ENCODE peak calls at places on chromosomes 16 and 17, in seven cellular contexts. O, L, R, M, P, C and A are unnamed samples.

GRCh38 chr16:85592700-85593502 is 20.2 kb upstream of the GSE1 start:
- DNase-seq in O (no peak), L (no peak), R (peak; percentile 14), M (no peak), P (no peak), C (no peak), A (no peak)

GRCh38 chr17:27356091-27356705 is 62.3 kb downstream of the WSB1 start:
- DNase-seq in O (no peak), L (no peak), R (no peak), M (no peak), P (no peak), C (no peak), A (no peak)

GRCh38 chr16:73126453-73126853 is 78.5 kb upstream of the ZFHX3 start:
- DNase-seq in O (peak; percentile 53), L (no peak), R (no peak), M (peak; percentile 80), P (no peak), C (peak; percentile 78), A (no peak)

GRCh38 chr17:67376509-67376891 is 581 bp upstream of the PITPNC1 start:
- DNase-seq in O (no peak), L (no peak), R (peak; percentile 47), M (peak; percentile 68), P (no peak), C (no peak), A (no peak)

GRCh38 chr16:84362410-84362809 is 5.9 kb upstream of the ATP2C2 start:
- DNase-seq in O (no peak), L (no peak), R (peak; percentile 64), M (no peak), P (no peak), C (no peak), A (no peak)

GRCh38 chr17:846901-847777 is 65.0 kb downstream of the MRM3 start:
- DNase-seq in O (no peak), L (no peak), R (peak; percentile 17), M (no peak), P (no peak), C (no peak), A (no peak)

GRCh38 chr17:7208027-7208571 is 11.5 kb downstream of the DLG4 start:
- DNase-seq in O (peak; percentile 14), L (no peak), R (no peak), M (no peak), P (no peak), C (no peak), A (no peak)

GRCh38 chr17:5873781-5874180 is 196.4 kb upstream of the WSCD1 start:
- DNase-seq in O (no peak), L (no peak), R (no peak), M (no peak), P (no peak), C (no peak), A (no peak)

GRCh38 chr17:75753514-75754377 is 11.2 kb downstream of the GALK1 start:
- DNase-seq in O (peak; percentile 78), L (peak; percentile 67), R (no peak), M (peak; percentile 89), P (peak; percentile 53), C (no peak), A (peak; percentile 89)

GRCh38 chr17:13812350-13812749 is 210.6 kb upstream of the HS3ST3A1 start:
- DNase-seq in O (no peak), L (no peak), R (no peak), M (no peak), P (no peak), C (no peak), A (no peak)

GRCh38 chr16:82033006-82033405 is 2.0 kb upstream of the HSD17B2 start:
- DNase-seq in O (no peak), L (no peak), R (no peak), M (no peak), P (no peak), C (no peak), A (no peak)

GRCh38 chr17:76512366-76513305 is 11.4 kb upstream of the RHBDF2 start:
- DNase-seq in O (no peak), L (no peak), R (no peak), M (no peak), P (no peak), C (no peak), A (no peak)

GRCh38 chr16:79792952-79793351 is 192.4 kb upstream of the MAF start:
- DNase-seq in O (no peak), L (no peak), R (no peak), M (no peak), P (no peak), C (no peak), A (no peak)

GRCh38 chr16:10609410-10609774 is 29.0 kb upstream of the EMP2 start:
- DNase-seq in O (no peak), L (no peak), R (peak; percentile 6), M (no peak), P (no peak), C (no peak), A (no peak)

GRCh38 chr16:63922563-63922962 is 1199.3 kb downstream of the CDH11 start:
- DNase-seq in O (no peak), L (no peak), R (no peak), M (no peak), P (no peak), C (no peak), A (no peak)

GRCh38 chr17:75191584-75191983 is 8.8 kb upstream of the SUMO2 start:
- DNase-seq in O (no peak), L (no peak), R (no peak), M (no peak), P (no peak), C (no peak), A (no peak)

GRCh38 chr17:75778861-75779249 is 5.8 kb upstream of the UNK start:
- DNase-seq in O (no peak), L (peak; percentile 69), R (no peak), M (no peak), P (no peak), C (no peak), A (peak; percentile 72)

GRCh38 chr17:42845918-42846593 is 1.7 kb downstream of the AOC2 start:
- DNase-seq in O (no peak), L (no peak), R (peak; percentile 46), M (no peak), P (no peak), C (no peak), A (no peak)

GRCh38 chr17:74532115-74532514 is 840 bp upstream of the CD300LB start:
- DNase-seq in O (peak; percentile 41), L (no peak), R (no peak), M (peak; percentile 71), P (no peak), C (peak; percentile 64), A (peak; percentile 74)

GRCh38 chr17:66715745-66716156 is 119.2 kb upstream of the CACNG5 start:
- DNase-seq in O (no peak), L (peak; percentile 30), R (peak; percentile 92), M (no peak), P (no peak), C (no peak), A (peak; percentile 74)

DNA sequence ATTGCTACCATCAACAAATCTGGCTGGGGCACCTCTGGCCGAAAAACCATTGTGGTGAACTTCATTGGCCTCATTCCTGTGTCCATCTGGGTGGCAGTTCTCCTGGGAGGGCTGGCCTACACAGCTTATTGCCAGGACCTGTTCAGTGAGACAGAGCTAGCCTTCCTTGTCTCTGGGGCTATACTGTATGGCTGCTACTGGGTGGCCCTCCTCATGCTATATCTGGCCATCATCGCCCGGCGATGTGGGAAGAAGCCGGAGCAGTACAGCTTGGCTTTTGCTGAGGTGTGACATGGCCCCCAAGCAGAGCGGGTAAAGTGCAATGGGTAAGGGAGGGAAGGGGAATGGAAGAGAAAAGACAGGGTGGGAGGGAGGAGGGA is 9.5 kb downstream of the HAS3 start:
- DNase-seq in O (no peak), L (no peak), R (no peak), M (peak; percentile 32), P (no peak), C (no peak), A (no peak)
- H3K36me3 ChIP-seq in O (peaks cover 37% of the 10 kb centered on the region), L (peaks cover 46% of the 10 kb centered on the region), R (peaks cover 49% of the 10 kb centered on the region), M (peaks cover 5% of the 10 kb centered on the region), P (peaks cover 46% of the 10 kb centered on the region), C (peaks cover 31% of the 10 kb centered on the region), A (peaks cover 42% of the 10 kb centered on the region)

DNA sequence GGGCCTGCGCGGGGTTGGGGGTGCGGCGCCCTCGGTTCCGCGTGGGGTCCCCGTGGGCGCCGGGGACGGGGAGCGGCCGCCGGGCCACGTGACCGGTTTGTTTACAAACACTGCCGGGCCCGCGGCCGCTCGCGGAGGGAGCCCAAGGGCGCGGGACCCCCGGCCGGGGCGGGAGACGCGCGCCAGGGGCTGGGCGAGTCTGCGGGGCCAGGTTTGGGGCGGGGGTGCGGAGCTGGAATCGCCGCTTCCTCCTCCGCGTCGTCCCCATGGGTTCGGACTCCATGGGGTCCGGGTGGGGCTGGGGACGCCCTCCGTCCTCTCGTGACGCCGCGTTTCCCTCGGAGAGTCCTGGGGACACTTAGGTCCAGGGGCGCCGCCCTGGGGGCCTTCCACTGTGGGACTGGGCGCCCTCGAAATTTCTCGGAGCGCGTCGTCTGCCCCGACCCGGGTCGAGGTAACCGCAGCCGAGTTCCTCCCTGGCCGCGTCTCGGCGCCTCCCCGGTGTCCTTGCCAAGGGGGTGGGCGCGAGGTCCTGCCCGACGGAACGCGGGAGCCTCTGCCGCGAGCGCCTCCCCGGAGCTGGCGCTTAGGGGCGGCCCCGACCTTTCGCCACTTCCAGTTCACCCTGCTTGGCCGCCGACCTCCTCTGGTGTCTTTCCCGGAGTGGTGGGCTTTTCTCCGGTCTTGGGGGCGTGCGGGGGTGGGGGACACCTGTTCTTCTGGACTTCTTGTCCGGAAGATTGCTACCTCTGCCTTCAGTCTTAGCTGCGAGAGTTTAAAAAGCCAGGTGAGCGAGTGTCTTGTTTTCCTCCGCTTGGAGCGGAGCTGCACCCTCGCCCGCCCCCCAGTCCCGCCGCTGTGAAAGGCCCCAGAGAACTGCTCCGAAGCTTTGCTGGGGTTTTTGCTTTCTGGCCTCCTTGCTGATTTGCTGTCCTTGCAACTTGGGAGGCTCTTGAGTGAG is 754 bp downstream of the YPEL2 start:
- DNase-seq in O (peak; percentile 73), L (peak; percentile 9), R (no peak), M (peak; percentile 79), P (no peak), C (peak; percentile 64), A (no peak)
- H3K4me1 ChIP-seq in O (peaks cover 95% of the 10 kb centered on the region), L (peaks cover 79% of the 10 kb centered on the region), R (peaks cover 21% of the 10 kb centered on the region), M (no peaks in the 10 kb centered on the region), P (peaks cover 39% of the 10 kb centered on the region), C (no peaks in the 10 kb centered on the region), A (peaks cover 14% of the 10 kb centered on the region)

GRCh38 chr16:4865231-4865860 is 18.1 kb downstream of the UBN1 start:
- DNase-seq in O (no peak), L (no peak), R (no peak), M (no peak), P (no peak), C (no peak), A (no peak)
- H3K36me3 ChIP-seq in O (peaks cover 48% of the 10 kb centered on the region), L (peaks cover 34% of the 10 kb centered on the region), R (peaks cover 16% of the 10 kb centered on the region), M (peaks cover 12% of the 10 kb centered on the region), P (peaks cover 45% of the 10 kb centered on the region), C (peaks cover 29% of the 10 kb centered on the region), A (peaks cover 41% of the 10 kb centered on the region)

GRCh38 chr17:48530887-48531272 is at the start of gene HOXB1:
- DNase-seq in O (no peak), L (no peak), R (no peak), M (no peak), P (no peak), C (no peak), A (no peak)

GRCh38 chr17:48530208-48530886 is 464 bp downstream of the HOXB1 start:
- DNase-seq in O (no peak), L (no peak), R (no peak), M (no peak), P (no peak), C (no peak), A (no peak)

GRCh38 chr17:48529191-48529979 is 1.4 kb downstream of the HOXB1 start:
- DNase-seq in O (no peak), L (no peak), R (no peak), M (no peak), P (no peak), C (no peak), A (no peak)

GRCh38 chr17:48528153-48528912 is 2.5 kb downstream of the HOXB1 start:
- DNase-seq in O (no peak), L (no peak), R (no peak), M (no peak), P (no peak), C (no peak), A (no peak)

GRCh38 chr17:48532261-48532660 is 1.4 kb upstream of the HOXB1 start:
- DNase-seq in O (no peak), L (no peak), R (no peak), M (no peak), P (no peak), C (no peak), A (no peak)
- H3K4me1 ChIP-seq in O (peaks cover 1% of the 10 kb centered on the region), L (no peaks in the 10 kb centered on the region), R (peaks cover 2% of the 10 kb centered on the region), M (no peaks in the 10 kb centered on the region), P (no peaks in the 10 kb centered on the region), C (no peaks in the 10 kb centered on the region), A (no peaks in the 10 kb centered on the region)